ENCODE peak calls at places on chromosome 10, in six cellular contexts. S, M, J, A, G and Q are unnamed samples.

GRCh38 chr10:70458329-70459060 is 17.0 kb upstream of the NODAL start:
- DNase-seq in S (peak), M (peak), J (no peak), A (peak), G (peak), Q (no peak)

GRCh38 chr10:132676193-132676891 is 109.6 kb downstream of the NKX6-2 start:
- DNase-seq in S (peak), M (no peak), J (peak), A (no peak), G (no peak), Q (peak)

GRCh38 chr10:37703074-37703473 is 154.3 kb downstream of the ZNF248 start:
- DNase-seq in S (no peak), M (no peak), J (no peak), A (no peak), G (no peak), Q (no peak)

GRCh38 chr10:61179734-61180133 is 235.7 kb upstream of the RHOBTB1 start:
- DNase-seq in S (no peak), M (no peak), J (no peak), A (no peak), G (no peak), Q (no peak)

GRCh38 chr10:49508249-49508648 is 30.7 kb downstream of the ERCC6 start:
- DNase-seq in S (no peak), M (no peak), J (no peak), A (no peak), G (no peak), Q (no peak)

GRCh38 chr10:93383562-93383981 is 98.6 kb downstream of the MYOF start:
- DNase-seq in S (no peak), M (no peak), J (peak), A (peak), G (no peak), Q (no peak)

GRCh38 chr10:117226813-117227451 is 14.0 kb upstream of the SLC18A2 start:
- DNase-seq in S (peak), M (no peak), J (peak), A (no peak), G (no peak), Q (no peak)

GRCh38 chr10:119715628-119716505 is 10.0 kb upstream of the INPP5F start:
- DNase-seq in S (no peak), M (no peak), J (no peak), A (no peak), G (no peak), Q (no peak)

GRCh38 chr10:116597543-116597942 is 6.8 kb downstream of the PNLIPRP1 start:
- DNase-seq in S (no peak), M (no peak), J (no peak), A (no peak), G (no peak), Q (no peak)

GRCh38 chr10:133044502-133044901 is 43.2 kb upstream of the ADGRA1 start:
- DNase-seq in S (no peak), M (no peak), J (no peak), A (no peak), G (no peak), Q (no peak)

GRCh38 chr10:80412521-80412920 is 4.2 kb downstream of the PRXL2A start:
- DNase-seq in S (no peak), M (no peak), J (no peak), A (no peak), G (no peak), Q (no peak)

GRCh38 chr10:34854147-34854601 is 39.1 kb upstream of the PARD3 start:
- DNase-seq in S (no peak), M (peak), J (peak), A (peak), G (no peak), Q (no peak)

GRCh38 chr10:30172096-30172495 is 112.7 kb upstream of the JCAD start:
- DNase-seq in S (no peak), M (no peak), J (no peak), A (peak), G (no peak), Q (no peak)

GRCh38 chr10:75530337-75530736 is 98.9 kb downstream of the LRMDA start:
- DNase-seq in S (no peak), M (no peak), J (no peak), A (peak), G (no peak), Q (no peak)

GRCh38 chr10:113178771-113179170 is 228.7 kb downstream of the TCF7L2 start:
- DNase-seq in S (no peak), M (no peak), J (no peak), A (no peak), G (no peak), Q (no peak)

GRCh38 chr10:122519144-122519543 is 41.4 kb upstream of the DMBT1 start:
- DNase-seq in S (no peak), M (no peak), J (no peak), A (no peak), G (no peak), Q (no peak)

GRCh38 chr10:6128591-6129383 is 40.0 kb downstream of the RBM17 start:
- DNase-seq in S (no peak), M (peak), J (no peak), A (peak), G (no peak), Q (no peak)

GRCh38 chr10:57599440-57599839 is 668.3 kb downstream of the IPMK start:
- DNase-seq in S (no peak), M (no peak), J (no peak), A (no peak), G (no peak), Q (no peak)

GRCh38 chr10:70880077-70880534 is 8.3 kb downstream of the PCBD1 start:
- DNase-seq in S (peak), M (peak), J (peak), A (peak), G (peak), Q (peak)

GRCh38 chr10:31652038-31652437 is 276.6 kb downstream of the ARHGAP12 start:
- DNase-seq in S (no peak), M (no peak), J (no peak), A (no peak), G (no peak), Q (no peak)

GRCh38 chr10:132667613-132668394 is 118.1 kb downstream of the NKX6-2 start:
- DNase-seq in S (no peak), M (no peak), J (no peak), A (peak), G (no peak), Q (no peak)

GRCh38 chr10:33195608-33196376 is 138.7 kb downstream of the NRP1 start:
- DNase-seq in S (no peak), M (no peak), J (no peak), A (peak), G (no peak), Q (no peak)

GRCh38 chr10:35391954-35392262 is 55.6 kb downstream of the CCNY start:
- DNase-seq in S (no peak), M (no peak), J (no peak), A (no peak), G (no peak), Q (no peak)

GRCh38 chr10:45470098-45471012 is 96.3 kb downstream of the ALOX5 start:
- DNase-seq in S (no peak), M (no peak), J (no peak), A (peak), G (no peak), Q (no peak)

GRCh38 chr10:73614711-73615110 is 23.6 kb upstream of the USP54 start:
- DNase-seq in S (no peak), M (no peak), J (no peak), A (no peak), G (no peak), Q (no peak)

GRCh38 chr10:130368761-130369560 is 232.8 kb downstream of the GLRX3 start:
- DNase-seq in S (no peak), M (no peak), J (no peak), A (no peak), G (no peak), Q (no peak)

GRCh38 chr10:557792-558328 is 131.6 kb downstream of the DIP2C start:
- DNase-seq in S (no peak), M (no peak), J (no peak), A (no peak), G (no peak), Q (no peak)

GRCh38 chr10:70669732-70670317 is 2.5 kb upstream of the ADAMTS14 start:
- DNase-seq in S (no peak), M (no peak), J (no peak), A (no peak), G (no peak), Q (no peak)

GRCh38 chr10:112026438-112026837 is 157.1 kb downstream of the GPAM start:
- DNase-seq in S (no peak), M (no peak), J (no peak), A (no peak), G (no peak), Q (no peak)

GRCh38 chr10:114023198-114023597 is 20.5 kb upstream of the ADRB1 start:
- DNase-seq in S (no peak), M (no peak), J (no peak), A (peak), G (no peak), Q (no peak)

GRCh38 chr10:113681533-113682470 is 2.1 kb downstream of the CASP7 start:
- DNase-seq in S (no peak), M (no peak), J (no peak), A (no peak), G (no peak), Q (no peak)

GRCh38 chr10:13669182-13669860 is 82.6 kb downstream of the PRPF18 start:
- DNase-seq in S (no peak), M (no peak), J (no peak), A (no peak), G (no peak), Q (no peak)

GRCh38 chr10:18649364-18649959 is 1.9 kb downstream of the NSUN6 start:
- DNase-seq in S (no peak), M (no peak), J (no peak), A (no peak), G (no peak), Q (no peak)

GRCh38 chr10:74927701-74928100 is 101.3 kb downstream of the KAT6B start:
- DNase-seq in S (no peak), M (no peak), J (no peak), A (peak), G (no peak), Q (no peak)

GRCh38 chr10:22682237-22683192 is 31.9 kb downstream of the PIP4K2A start:
- DNase-seq in S (no peak), M (no peak), J (no peak), A (peak), G (no peak), Q (no peak)

GRCh38 chr10:105037029-105037428 is 395.9 kb downstream of the SORCS3 start:
- DNase-seq in S (no peak), M (no peak), J (no peak), A (peak), G (no peak), Q (no peak)